ENCODE peak calls at places on chromosomes 7 and 10, in five cellular contexts. B, G, H, Y and Z are unnamed samples.

GRCh38 chr10:3708830-3709229 is 76.2 kb downstream of the KLF6 start:
- DNase-seq in B (no peak), G (no peak), H (no peak), Y (no peak), Z (no peak)

GRCh38 chr10:104479906-104480579 is 126.4 kb downstream of the CFAP58 start:
- DNase-seq in B (no peak), G (no peak), H (no peak), Y (no peak), Z (peak)

GRCh38 chr7:20197837-20198236 is 19.3 kb downstream of the MACC1 start:
- DNase-seq in B (no peak), G (no peak), H (no peak), Y (no peak), Z (no peak)

GRCh38 chr10:12629767-12630165 is 280.4 kb downstream of the CAMK1D start:
- DNase-seq in B (no peak), G (no peak), H (no peak), Y (no peak), Z (no peak)

GRCh38 chr10:110802090-110802489 is 69.6 kb upstream of the PDCD4 start:
- DNase-seq in B (no peak), G (peak), H (no peak), Y (peak), Z (no peak)

GRCh38 chr7:116953372-116953726 is at the start of gene ST7:
- DNase-seq in B (peak), G (peak), H (peak), Y (peak), Z (peak)

GRCh38 chr7:28347964-28348363 is 64.4 kb upstream of the CREB5 start:
- DNase-seq in B (no peak), G (peak), H (no peak), Y (no peak), Z (no peak)

GRCh38 chr7:43164757-43165156 is 52.3 kb downstream of the HECW1 start:
- DNase-seq in B (peak), G (peak), H (no peak), Y (peak), Z (no peak)